ENCODE peak calls at places on chromosomes 11 and 22, in seven cellular contexts. R is Karpas-422; H is CD8-positive, alpha-beta memory T cell; S is fibroblast of lung; C is thoracic aorta; W is lower lobe of right lung; Z is A549. O is an unnamed sample. For H3K4me1, the result is how much of the 10 kb centered on the place peaks cover.

GRCh38 chr22:36022162-36022561 is 6.5 kb downstream of the RBFOX2 start:
- DNase-seq in W (no peak), R (no peak), Z (no peak), S (peak), C (no peak), H (no peak), O (no peak)

GRCh38 chr22:40855960-40856512 is 403 bp downstream of the ST13 start:
- DNase-seq in W (no peak), R (peak), H (peak), S (peak), Z (peak), C (no peak), O (peak)

GRCh38 chr22:19607198-19608113 is 83.2 kb upstream of the CLDN5 start:
- DNase-seq in Z (no peak), C (no peak), S (no peak), W (no peak), R (no peak), H (no peak), O (no peak)

GRCh38 chr11:32438346-32438882 is 3.1 kb upstream of the WT1 start:
- DNase-seq in W (no peak), S (no peak), C (no peak), R (no peak), H (no peak), Z (no peak), O (no peak)

GRCh38 chr11:30960387-30960992 is 374.3 kb upstream of the MPPED2 start:
- DNase-seq in S (peak), W (no peak), Z (peak), H (no peak), C (no peak), R (peak), O (no peak)

GRCh38 chr22:37896939-37897338 is 9.2 kb upstream of the MICALL1 start:
- DNase-seq in W (no peak), S (no peak), C (no peak), Z (no peak), H (no peak), R (no peak), O (no peak)

GRCh38 chr11:10385696-10386095 is 69.4 kb upstream of the AMPD3 start:
- DNase-seq in C (no peak), S (peak), H (no peak), R (no peak), Z (no peak), W (no peak), O (peak)

GRCh38 chr11:118958577-118958976 is 2.5 kb downstream of the UPK2 start:
- DNase-seq in C (no peak), S (no peak), Z (no peak), H (no peak), R (no peak), W (no peak), O (no peak)

GRCh38 chr11:13110929-13111812 is 102.1 kb downstream of the RASSF10 start:
- DNase-seq in R (no peak), Z (peak), S (no peak), H (no peak), C (no peak), W (no peak), O (no peak)

GRCh38 chr11:128926000-128926399 is 16.7 kb downstream of the TP53AIP1 start:
- DNase-seq in C (no peak), Z (no peak), R (no peak), H (no peak), W (no peak), S (no peak), O (no peak)

GRCh38 chr22:44403166-44403565 is 90.4 kb upstream of the SHISAL1 start:
- DNase-seq in C (no peak), W (no peak), H (no peak), R (no peak), Z (no peak), S (no peak), O (peak)

DNA sequence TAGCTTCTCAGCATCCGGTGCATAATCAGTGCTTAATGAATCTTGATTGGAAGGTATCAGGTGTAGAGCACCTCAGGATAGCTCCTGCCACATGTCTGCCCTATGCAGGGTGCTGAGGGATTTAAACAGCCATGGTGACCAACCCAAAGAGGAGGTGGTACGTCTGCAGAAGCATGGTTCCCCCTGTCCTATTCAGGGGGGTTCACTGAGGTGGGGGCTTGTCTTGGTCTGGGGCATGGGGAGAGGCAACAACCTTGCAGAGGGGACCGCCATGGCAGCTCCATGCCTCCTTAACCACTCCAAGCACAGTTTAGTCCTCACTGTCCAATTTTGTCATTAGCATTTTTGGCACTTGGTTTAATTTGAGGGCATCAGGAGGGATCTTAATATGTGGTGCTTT is 24.9 kb downstream of the UBE2L3 start:
- DNase-seq in H (no peak), W (no peak), S (no peak), Z (no peak), C (no peak), R (no peak), O (no peak)
- H3K4me1 ChIP-seq in H (under half), W (under half), S (under half), Z (under half), C (half or more), R (under half), O (under half)

GRCh38 chr11:115659061-115659963 is 155.1 kb upstream of the CADM1 start:
- DNase-seq in Z (no peak), H (no peak), R (no peak), S (peak), C (no peak), W (peak), O (no peak)
- H3K4me3 ChIP-seq in Z (no peak), H (no peak), R (no peak), S (peak), C (peak), W (peak), O (peak)

DNA sequence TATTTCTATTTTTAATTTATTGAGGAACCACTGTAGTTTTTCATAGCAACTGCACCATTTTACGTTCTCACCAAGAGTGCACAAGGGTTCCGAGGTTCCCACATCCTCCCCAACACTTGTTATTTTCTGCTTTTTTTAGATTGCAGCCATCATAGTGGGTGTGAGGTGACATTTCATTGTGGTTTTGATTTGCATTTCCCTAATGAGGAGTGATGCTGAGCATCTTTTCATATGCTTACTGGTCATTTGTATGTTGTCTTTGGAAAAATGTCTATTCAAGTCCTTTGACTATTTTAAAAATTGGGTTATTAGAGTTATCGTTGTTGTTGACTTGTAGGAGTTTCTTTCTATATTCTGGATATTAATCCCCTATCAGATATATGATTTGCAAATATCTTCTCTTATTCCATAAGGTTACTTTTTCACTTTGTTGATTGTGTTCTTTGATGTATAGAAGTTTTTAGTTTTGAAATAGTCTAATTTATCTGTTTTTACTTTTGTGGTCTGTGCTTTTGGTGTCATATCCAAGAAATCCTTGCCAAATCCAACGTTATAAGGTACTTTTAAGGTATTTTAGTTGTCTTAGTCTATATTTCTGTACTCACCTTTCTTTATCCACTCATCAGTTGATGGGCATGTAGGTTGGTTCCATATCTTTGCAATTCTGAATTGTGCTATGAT is 9.0 kb downstream of the NEAT1 start:
- DNase-seq in S (peak), Z (peak), W (no peak), H (peak), R (peak), C (no peak), O (no peak)
- H3K4me1 ChIP-seq in S (under half), Z (half or more), W (half or more), H (half or more), R (half or more), C (half or more), O (half or more)

DNA sequence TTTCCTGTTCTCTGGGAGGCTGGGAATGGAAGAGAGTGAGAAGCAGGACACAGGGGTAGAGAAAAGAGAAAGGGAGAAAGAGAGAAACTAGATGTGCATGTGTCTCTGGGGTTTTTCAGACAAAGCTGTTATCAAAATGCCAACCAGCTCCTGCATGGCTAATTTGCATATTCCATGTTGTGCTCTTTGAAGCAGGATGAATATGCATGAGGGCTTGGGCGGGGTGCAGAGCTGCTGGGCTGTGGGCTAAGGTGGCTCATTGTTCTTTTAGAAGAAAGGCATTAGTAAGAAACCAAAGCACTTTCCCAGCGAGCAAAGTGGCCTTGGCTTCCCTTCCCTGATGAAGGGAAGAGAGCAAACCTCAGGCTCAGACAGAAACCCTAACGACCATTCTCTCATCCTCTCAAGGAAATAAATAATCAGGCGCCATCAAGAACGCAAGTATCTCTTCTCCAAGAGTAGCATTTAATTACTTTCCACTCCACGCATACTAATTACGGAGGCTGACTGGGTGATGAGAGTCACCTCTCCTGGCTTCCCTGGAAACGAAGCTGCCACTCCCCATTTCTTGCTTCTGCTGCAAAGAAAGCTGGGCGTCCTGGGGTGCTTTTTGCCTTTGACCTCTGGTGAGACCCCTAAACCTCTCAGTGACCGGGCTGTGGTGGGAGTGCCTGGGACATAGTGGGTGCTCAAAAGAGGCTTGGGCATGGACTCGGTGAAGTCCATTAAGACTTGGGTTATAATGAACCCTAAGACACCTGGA is 54.2 kb downstream of the FEZ1 start:
- DNase-seq in H (no peak), Z (no peak), W (no peak), C (no peak), R (no peak), S (no peak), O (no peak)
- H3K4me3 ChIP-seq in H (no peak), Z (no peak), W (no peak), C (no peak), R (no peak), S (no peak), O (no peak)

DNA sequence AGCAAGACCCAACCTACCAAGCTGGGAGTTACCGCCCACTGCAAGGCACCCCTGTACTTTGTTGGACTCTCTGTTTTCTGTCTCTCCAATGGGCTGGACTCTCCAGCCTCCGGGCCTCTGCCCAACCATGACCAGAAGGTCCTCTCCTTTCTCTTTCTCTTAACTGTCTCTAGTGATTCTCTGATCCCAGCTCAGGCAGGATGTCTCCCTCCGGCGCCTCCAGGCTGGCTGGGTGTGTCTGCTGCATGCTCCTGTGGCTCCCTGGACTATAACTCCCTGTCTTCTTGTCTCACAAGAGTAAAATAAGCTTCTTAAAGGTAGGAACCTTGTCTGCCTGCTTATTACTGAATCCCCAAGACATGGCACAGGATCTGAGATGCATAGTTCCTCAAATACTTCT is 36.3 kb downstream of the TIMP3 start:
- DNase-seq in S (no peak), W (no peak), Z (no peak), H (no peak), R (no peak), C (no peak), O (no peak)
- H3K4me1 ChIP-seq in S (under half), W (half or more), Z (under half), H (under half), R (under half), C (half or more), O (half or more)

GRCh38 chr11:2532704-2533641 is 88.2 kb downstream of the KCNQ1 start:
- DNase-seq in C (peak), R (peak), S (peak), H (peak), Z (peak), W (peak), O (peak)
- H3K4me3 ChIP-seq in C (peak), R (no peak), S (no peak), H (peak), Z (no peak), W (peak), O (peak)

GRCh38 chr11:59615637-59616395 is at the start of gene OSBP:
- DNase-seq in Z (peak), S (peak), C (peak), W (peak), R (peak), H (peak), O (peak)

GRCh38 chr11:59614277-59615131 is 1.1 kb downstream of the OSBP start:
- DNase-seq in C (no peak), H (no peak), W (no peak), R (no peak), Z (peak), S (peak), O (no peak)

GRCh38 chr11:59615132-59615636 is 390 bp downstream of the OSBP start:
- DNase-seq in H (peak), C (no peak), R (peak), Z (peak), W (peak), S (no peak), O (peak)

GRCh38 chr11:59610289-59610688 is 5.3 kb downstream of the OSBP start:
- DNase-seq in H (no peak), R (no peak), Z (no peak), S (no peak), W (no peak), C (no peak), O (no peak)

DNA sequence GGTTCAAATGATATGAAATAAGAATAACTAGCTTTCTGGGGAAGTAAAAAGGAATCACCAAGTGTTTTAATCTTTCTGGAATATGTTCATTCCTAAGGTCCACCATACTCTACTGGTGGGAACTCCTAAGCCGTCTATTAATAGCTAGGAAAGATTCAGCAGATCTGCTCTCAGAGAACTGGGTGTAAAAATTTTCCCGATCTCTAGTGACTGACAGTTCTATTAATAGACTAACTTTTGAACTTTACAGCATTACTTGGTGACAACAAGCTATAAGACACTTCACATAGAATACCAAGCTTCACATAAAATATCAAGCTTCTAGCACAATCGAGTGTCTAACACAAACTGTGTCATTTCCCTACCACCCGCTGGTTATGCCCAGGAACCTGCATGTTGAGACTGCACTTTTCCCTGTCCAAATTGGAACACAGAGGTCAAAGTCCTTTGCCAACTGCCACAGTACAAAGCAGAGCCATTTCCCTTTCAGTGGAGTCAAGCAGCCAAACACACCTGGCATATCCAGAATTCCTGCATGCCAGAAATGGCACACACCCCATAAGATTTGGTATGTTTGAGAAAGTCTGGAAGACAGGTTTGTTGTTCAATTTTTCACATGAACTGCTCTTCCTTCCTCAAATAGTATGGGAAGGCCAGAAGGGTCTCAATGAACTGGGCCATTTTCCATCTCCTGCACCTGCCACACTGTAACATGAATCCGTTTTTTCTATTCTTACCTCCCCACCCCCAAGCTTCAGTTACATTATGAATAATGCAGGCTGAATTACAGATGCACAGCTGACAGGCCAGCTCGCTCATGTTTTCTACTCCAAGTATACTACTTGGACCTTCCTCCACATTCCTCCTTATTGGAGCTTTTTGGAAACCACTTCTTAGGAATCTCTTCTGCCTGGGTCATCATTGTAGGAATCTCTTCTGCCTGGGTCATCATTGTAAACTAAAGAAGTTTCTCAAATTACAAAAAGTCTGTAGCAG is 3.7 kb downstream of the OSBP start:
- DNase-seq in C (no peak), W (no peak), H (no peak), Z (no peak), S (no peak), R (no peak), O (no peak)
- H3K4me1 ChIP-seq in C (under half), W (under half), H (under half), Z (under half), S (under half), R (under half), O (under half)

DNA sequence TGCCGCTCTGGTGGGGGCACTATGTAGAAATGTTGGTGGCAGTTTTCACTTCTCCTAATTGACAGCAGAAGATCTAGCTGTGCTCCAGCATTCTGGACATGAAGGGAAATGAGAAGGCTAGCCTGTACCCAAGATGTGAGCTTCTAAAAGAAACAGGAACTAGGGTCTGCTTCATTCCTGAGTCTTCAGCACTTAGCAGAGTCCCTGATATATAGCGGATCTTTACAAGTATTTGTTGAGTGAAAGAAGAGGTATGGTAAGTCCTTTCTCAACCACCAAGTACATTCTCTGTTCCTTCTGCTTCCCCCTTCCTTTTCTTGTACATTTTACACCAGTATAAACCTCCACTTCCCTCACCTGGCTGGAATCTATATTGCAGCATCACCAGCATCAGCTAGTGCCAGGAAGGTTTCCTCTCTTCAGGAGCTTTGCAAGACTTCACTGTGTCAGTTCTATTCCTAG is 408.3 kb upstream of the CADM1 start:
- DNase-seq in S (no peak), C (no peak), W (no peak), R (no peak), H (no peak), Z (no peak), O (no peak)
- H3K4me3 ChIP-seq in S (no peak), C (no peak), W (no peak), R (no peak), H (no peak), Z (no peak), O (no peak)

GRCh38 chr22:27757928-27758525 is 43.5 kb downstream of the MN1 start:
- DNase-seq in C (no peak), H (no peak), R (no peak), W (peak), Z (no peak), S (no peak), O (no peak)
- H3K4me1 ChIP-seq in C (half or more), H (under half), R (under half), W (under half), Z (under half), S (under half), O (under half)

O was measured in suprapubic skin.